ENCODE peak calls at places on chromosomes 12 and 14, in ten cellular contexts. Q is CD8-positive, alpha-beta T cell; G is HCT116; W is H9; F is adrenal gland; E is GM13977; P is left ventricle myocardium superior; B is central memory CD4-positive, alpha-beta T cell; T is stimulated activated CD8-positive, alpha-beta memory T cell treated with anti-CD3 and anti-CD28 coated beads, Interleukin-4, amount 100 ng/mL, for 1 hour; O is T-helper 1 cell. K is an unnamed sample.

GRCh38 chr12:106113446-106114083 is 25.2 kb downstream of the NUAK1 start:
- DNase-seq in O (no peak), P (no peak), T (no peak), W (no peak), G (no peak), E (no peak), B (no peak), F (no peak), Q (no peak), K (no peak)

GRCh38 chr14:38992067-38992835 is 110.8 kb downstream of the SEC23A start:
- DNase-seq in Q (no peak), W (no peak), G (no peak), P (no peak), T (no peak), B (no peak), F (no peak), E (no peak), O (no peak), K (no peak)

GRCh38 chr12:14957769-14958168 is 3.6 kb downstream of the ARHGDIB start:
- DNase-seq in B (no peak), T (no peak), P (no peak), O (no peak), F (no peak), G (no peak), W (no peak), E (no peak), Q (no peak), K (no peak)

GRCh38 chr12:52903855-52904508 is 894 bp downstream of the KRT8 start:
- DNase-seq in B (no peak), O (no peak), F (peak), P (peak), G (no peak), E (peak), T (no peak), W (peak), Q (peak), K (peak)

GRCh38 chr14:93941293-93941910 is 14.3 kb downstream of the FAM181A start:
- DNase-seq in T (no peak), E (no peak), G (no peak), Q (no peak), W (no peak), F (no peak), B (no peak), P (no peak), O (no peak), K (no peak)

GRCh38 chr12:58583541-58583940 is 336.8 kb downstream of the LRIG3 start:
- DNase-seq in B (no peak), F (peak), G (no peak), P (no peak), O (no peak), E (no peak), T (no peak), Q (no peak), W (no peak), K (no peak)

GRCh38 chr14:63178912-63179311 is 25.3 kb upstream of the RHOJ start:
- DNase-seq in Q (no peak), G (no peak), O (no peak), W (no peak), E (no peak), P (no peak), B (no peak), T (no peak), F (no peak), K (no peak)

GRCh38 chr12:90842477-90842876 is 112.5 kb downstream of the CCER1 start:
- DNase-seq in O (no peak), B (no peak), W (peak), T (no peak), Q (no peak), E (no peak), G (no peak), P (no peak), F (no peak), K (no peak)

GRCh38 chr14:102479107-102479506 is 30.5 kb downstream of the ANKRD9 start:
- DNase-seq in W (no peak), Q (no peak), B (no peak), E (no peak), T (no peak), G (no peak), P (no peak), O (no peak), F (no peak), K (no peak)

GRCh38 chr14:38208825-38209562 is 1.3 kb downstream of the SSTR1 start:
- DNase-seq in B (no peak), E (no peak), O (no peak), F (no peak), P (peak), T (no peak), W (peak), Q (no peak), G (no peak), K (peak)

GRCh38 chr14:95308073-95308472 is 11.6 kb downstream of the CLMN start:
- DNase-seq in W (no peak), T (no peak), F (no peak), B (no peak), E (no peak), G (no peak), Q (no peak), O (no peak), P (no peak), K (no peak)

GRCh38 chr12:27861428-27862167 is 81.6 kb upstream of the MANSC4 start:
- DNase-seq in P (peak), E (peak), W (no peak), G (no peak), Q (no peak), B (no peak), O (no peak), T (no peak), F (peak), K (no peak)

GRCh38 chr12:127881371-127882140 is 385.4 kb upstream of the TMEM132C start:
- DNase-seq in B (no peak), Q (no peak), T (no peak), P (no peak), F (no peak), E (no peak), G (no peak), O (no peak), W (no peak), K (no peak)